ENCODE peak calls at places on chromosome 15, in six cellular contexts. U is mesenchymal stem cell, O is IMR-90, H is H9, W is H1, K is mesendoderm. G is an unnamed sample.

GRCh38 chr15:83977992-83978391 is 257.6 kb upstream of the GOLGA6L4 start:
- DNase-seq in U (no peak), O (no peak), H (no peak), W (no peak), K (no peak), G (no peak)

GRCh38 chr15:60237411-60237810 is 160.4 kb downstream of the ANXA2 start:
- DNase-seq in U (peak; percentile 3), O (peak; percentile 67), H (no peak), W (no peak), K (peak; percentile 37), G (no peak)

GRCh38 chr15:36994809-36995208 is 105.5 kb downstream of the MEIS2 start:
- DNase-seq in U (no peak), O (no peak), H (no peak), W (no peak), K (no peak), G (no peak)

GRCh38 chr15:31216210-31216911 is 110.3 kb upstream of the KLF13 start:
- DNase-seq in U (peak; percentile 55), O (no peak), H (peak; percentile 83), W (peak; percentile 43), K (peak; percentile 64), G (peak; percentile 17)

GRCh38 chr15:96020133-96020532 is 310.4 kb upstream of the NR2F2 start:
- DNase-seq in U (no peak), O (no peak), H (no peak), W (no peak), K (no peak), G (no peak)

GRCh38 chr15:25183581-25184330 is 229.0 kb downstream of the SNRPN start:
- DNase-seq in U (no peak), O (no peak), H (no peak), W (no peak), K (no peak), G (no peak)

GRCh38 chr15:38193496-38193895 is 59.1 kb upstream of the SPRED1 start:
- DNase-seq in U (peak; percentile 46), O (no peak), H (no peak), W (no peak), K (no peak), G (no peak)

GRCh38 chr15:26639976-26640375 is 132.9 kb downstream of the GABRB3 start:
- DNase-seq in U (no peak), O (no peak), H (no peak), W (no peak), K (no peak), G (no peak)

GRCh38 chr15:96629501-96629900 is 299.0 kb downstream of the NR2F2 start:
- DNase-seq in U (no peak), O (no peak), H (no peak), W (no peak), K (no peak), G (no peak)

GRCh38 chr15:99425666-99426301 is 140.0 kb upstream of the MEF2A start:
- DNase-seq in U (no peak), O (no peak), H (no peak), W (no peak), K (peak; percentile 37), G (no peak)

GRCh38 chr15:35724626-35725025 is 178.7 kb upstream of the DPH6 start:
- DNase-seq in U (no peak), O (no peak), H (no peak), W (no peak), K (no peak), G (no peak)

GRCh38 chr15:85741662-85742061 is 53.1 kb downstream of the KLHL25 start:
- DNase-seq in U (no peak), O (no peak), H (no peak), W (no peak), K (no peak), G (no peak)

GRCh38 chr15:63030101-63030528 is 12.4 kb upstream of the TPM1 start:
- DNase-seq in U (peak; percentile 26), O (peak; percentile 63), H (no peak), W (no peak), K (no peak), G (no peak)

GRCh38 chr15:84725001-84725491 is 9.1 kb upstream of the SEC11A start:
- DNase-seq in U (no peak), O (peak; percentile 15), H (no peak), W (no peak), K (peak; percentile 77), G (no peak)

GRCh38 chr15:45265506-45265905 is 13.5 kb downstream of the SLC28A2 start:
- DNase-seq in U (no peak), O (no peak), H (no peak), W (no peak), K (no peak), G (no peak)

GRCh38 chr15:48355377-48355776 is 24.1 kb downstream of the DUT start:
- DNase-seq in U (peak; percentile 18), O (peak; percentile 45), H (no peak), W (no peak), K (peak; percentile 15), G (no peak)

GRCh38 chr15:79463043-79463780 is 31.1 kb downstream of the MINAR1 start:
- DNase-seq in U (no peak), O (no peak), H (no peak), W (no peak), K (no peak), G (no peak)

GRCh38 chr15:29664406-29664805 is 157.9 kb downstream of the TJP1 start:
- DNase-seq in U (no peak), O (no peak), H (no peak), W (no peak), K (no peak), G (no peak)

GRCh38 chr15:66496951-66497501 is 536 bp downstream of the SNAPC5 start:
- DNase-seq in U (no peak), O (no peak), H (no peak), W (no peak), K (no peak), G (no peak)

GRCh38 chr15:86690566-86690965 is 610.9 kb downstream of the AGBL1 start:
- DNase-seq in U (peak; percentile 19), O (no peak), H (no peak), W (no peak), K (peak; percentile 23), G (no peak)

GRCh38 chr15:35953424-35953823 is 407.5 kb upstream of the DPH6 start:
- DNase-seq in U (no peak), O (no peak), H (no peak), W (no peak), K (no peak), G (no peak)

GRCh38 chr15:101022876-101023275 is 103.7 kb downstream of the LRRK1 start:
- DNase-seq in U (no peak), O (no peak), H (peak; percentile 2), W (no peak), K (no peak), G (no peak)

GRCh38 chr15:60086676-60087446 is 82.8 kb downstream of the FOXB1 start:
- DNase-seq in U (no peak), O (no peak), H (no peak), W (no peak), K (no peak), G (no peak)

GRCh38 chr15:63000706-63001105 is 41.8 kb upstream of the TPM1 start:
- DNase-seq in U (no peak), O (no peak), H (no peak), W (no peak), K (no peak), G (no peak)

DNA sequence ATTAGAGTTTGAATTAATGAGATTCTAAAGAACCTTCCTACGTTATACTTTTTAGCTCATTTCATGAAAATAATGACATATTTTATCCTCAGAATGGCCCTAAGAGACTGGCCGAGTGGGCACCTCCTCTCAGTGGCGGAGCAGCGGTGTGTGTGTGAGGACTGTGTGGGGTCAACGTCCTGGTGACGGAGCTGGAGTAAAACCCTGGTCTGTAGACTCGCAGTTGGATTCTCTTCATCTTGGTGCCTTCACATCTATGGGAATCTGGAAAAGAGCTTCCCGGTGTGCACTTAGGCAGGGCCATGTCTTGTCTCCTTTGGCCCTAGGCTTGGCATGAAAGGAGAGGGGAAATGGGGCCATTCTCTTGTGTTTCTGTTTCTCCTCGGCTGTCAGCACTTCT is 21.4 kb upstream of the PAQR5 start:
- DNase-seq in U (no peak), O (no peak), H (no peak), W (no peak), K (no peak), G (no peak)
- H3K9ac ChIP-seq in U (no peak overlapping the region), O (no peak overlapping the region), H (no peak overlapping the region), W (no peak overlapping the region), K (no peak overlapping the region), G (no peak overlapping the region)

GRCh38 chr15:40942337-40942854 is 10.9 kb upstream of the CHAC1 start:
- DNase-seq in U (peak; percentile 54), O (no peak), H (peak; percentile 21), W (no peak), K (peak; percentile 66), G (no peak)
- H3K4me2 ChIP-seq in U (peak overlapping the region; percentile 80), O (peak overlapping the region; percentile 63), H (peak overlapping the region; percentile 77), W (peak overlapping the region; percentile 76), K (peak overlapping the region; percentile 71), G (peak overlapping the region; percentile 67)

GRCh38 chr15:51263726-51264125 is 74.7 kb downstream of the CYP19A1 start:
- DNase-seq in U (no peak), O (no peak), H (no peak), W (no peak), K (no peak), G (no peak)
- H2BK15ac ChIP-seq in U (no peak overlapping the region), O (no peak overlapping the region), H (no peak overlapping the region), W (no peak overlapping the region), K (no peak overlapping the region), G (no peak overlapping the region)

GRCh38 chr15:74857671-74858365 is 14.9 kb upstream of the ULK3 start:
- DNase-seq in U (no peak), O (no peak), H (no peak), W (no peak), K (no peak), G (no peak)
- H3K9ac ChIP-seq in U (no peak overlapping the region), O (no peak overlapping the region), H (no peak overlapping the region), W (no peak overlapping the region), K (no peak overlapping the region), G (no peak overlapping the region)

DNA sequence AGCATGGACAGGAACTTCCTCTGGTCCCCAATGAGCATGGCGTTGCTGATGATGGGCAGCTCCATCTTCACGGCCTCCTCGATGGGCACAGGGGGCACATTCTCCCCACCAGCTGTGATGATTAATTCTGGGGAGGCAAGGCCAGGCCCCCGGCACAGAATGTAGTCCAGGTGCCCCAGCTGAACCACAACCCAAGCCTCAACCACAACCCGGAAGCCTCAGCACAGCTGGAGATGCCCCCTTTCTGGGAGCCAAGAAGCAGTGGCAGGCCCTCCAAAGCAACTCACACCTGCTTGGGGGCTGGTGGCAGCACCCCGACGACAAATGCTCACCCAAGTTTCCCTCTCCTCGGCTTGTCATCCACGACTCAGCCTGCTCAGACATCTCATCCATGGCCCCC is 25.2 kb downstream of the IDH3A start:
- DNase-seq in U (no peak), O (no peak), H (no peak), W (no peak), K (no peak), G (no peak)
- H3K4me2 ChIP-seq in U (no peak overlapping the region), O (no peak overlapping the region), H (no peak overlapping the region), W (no peak overlapping the region), K (no peak overlapping the region), G (no peak overlapping the region)

GRCh38 chr15:59008086-59008485 is 20.6 kb downstream of the RNF111 start:
- DNase-seq in U (no peak), O (no peak), H (no peak), W (no peak), K (no peak), G (no peak)

GRCh38 chr15:59001946-59002345 is 14.5 kb downstream of the RNF111 start:
- DNase-seq in U (no peak), O (no peak), H (no peak), W (no peak), K (no peak), G (no peak)

GRCh38 chr15:59002418-59002859 is 15.0 kb downstream of the RNF111 start:
- DNase-seq in U (no peak), O (no peak), H (no peak), W (no peak), K (no peak), G (no peak)

GRCh38 chr15:59011262-59011947 is 23.9 kb downstream of the RNF111 start:
- DNase-seq in U (peak; percentile 61), O (no peak), H (no peak), W (no peak), K (no peak), G (no peak)

GRCh38 chr15:59005579-59005978 is 18.1 kb downstream of the RNF111 start:
- DNase-seq in U (no peak), O (no peak), H (no peak), W (no peak), K (no peak), G (no peak)
- H2BK15ac ChIP-seq in U (no peak overlapping the region), O (no peak overlapping the region), H (no peak overlapping the region), W (no peak overlapping the region), K (no peak overlapping the region), G (no peak overlapping the region)